ENCODE peak calls at places on chromosomes 6 and 20, in seven cellular contexts. Y, J, X, Z, E, H and K are unnamed samples.

GRCh38 chr6:116118608-116119007 is 7.3 kb downstream of the COL10A1 start:
- DNase-seq in J (peak), Y (no peak), X (no peak), Z (no peak), H (no peak), E (no peak), K (no peak)

GRCh38 chr20:24027229-24027628 is 38.6 kb upstream of the GGTLC1 start:
- DNase-seq in H (no peak), E (peak), X (no peak), J (no peak), Z (peak), Y (peak), K (no peak)

GRCh38 chr6:148140772-148141557 is 201.7 kb upstream of the SASH1 start:
- DNase-seq in X (no peak), E (no peak), J (peak), H (no peak), Y (no peak), Z (no peak), K (no peak)

GRCh38 chr6:167532410-167533294 is 207.8 kb downstream of the TTLL2 start:
- DNase-seq in J (no peak), Z (no peak), X (no peak), E (no peak), Y (no peak), H (no peak), K (no peak)

GRCh38 chr6:152769159-152769558 is 18.6 kb downstream of the VIP start:
- DNase-seq in E (no peak), H (no peak), X (no peak), Y (no peak), Z (no peak), J (no peak), K (no peak)

GRCh38 chr6:33199687-33200233 is 705 bp downstream of the RXRB start:
- DNase-seq in H (peak), Y (peak), X (no peak), Z (peak), E (no peak), J (peak), K (no peak)

GRCh38 chr6:168865-169455 is 123.3 kb upstream of the DUSP22 start:
- DNase-seq in Z (no peak), X (no peak), Y (no peak), E (no peak), H (no peak), J (peak), K (no peak)

GRCh38 chr20:38842558-38842981 is 37.1 kb downstream of the PPP1R16B start:
- DNase-seq in Z (peak), E (peak), Y (no peak), J (no peak), H (no peak), X (no peak), K (no peak)

GRCh38 chr6:149933036-149933435 is 8.8 kb upstream of the ULBP2 start:
- DNase-seq in Y (no peak), H (no peak), Z (no peak), E (peak), X (no peak), J (no peak), K (no peak)

GRCh38 chr6:39322306-39322850 is at the start of gene KCNK16:
- DNase-seq in H (no peak), Y (no peak), Z (no peak), X (no peak), J (no peak), E (no peak), K (no peak)

GRCh38 chr6:31065556-31065955 is 46.8 kb downstream of the C6orf15 start:
- DNase-seq in Z (no peak), E (no peak), J (no peak), H (no peak), Y (no peak), X (no peak), K (no peak)

GRCh38 chr6:13425971-13426931 is 61.1 kb downstream of the GFOD1 start:
- DNase-seq in H (no peak), Y (no peak), X (peak), Z (no peak), J (peak), E (no peak), K (no peak)

GRCh38 chr6:88428068-88428467 is 261.9 kb upstream of the CNR1 start:
- DNase-seq in J (no peak), X (no peak), Y (no peak), H (no peak), E (no peak), Z (no peak), K (no peak)

GRCh38 chr6:40353967-40354452 is 233.2 kb downstream of the LRFN2 start:
- DNase-seq in Y (no peak), X (no peak), J (no peak), H (no peak), E (no peak), Z (no peak), K (peak)

GRCh38 chr6:18584372-18584771 is 197.2 kb downstream of the RNF144B start:
- DNase-seq in Z (no peak), X (no peak), H (no peak), J (no peak), Y (no peak), E (no peak), K (no peak)

GRCh38 chr20:52859156-52859887 is 112.8 kb upstream of the TSHZ2 start:
- DNase-seq in Z (no peak), E (peak), X (no peak), Y (no peak), H (no peak), J (peak), K (no peak)

GRCh38 chr20:12321746-12322145 is 404.1 kb downstream of the BTBD3 start:
- DNase-seq in Y (no peak), X (no peak), J (no peak), E (no peak), Z (no peak), H (no peak), K (no peak)

DNA sequence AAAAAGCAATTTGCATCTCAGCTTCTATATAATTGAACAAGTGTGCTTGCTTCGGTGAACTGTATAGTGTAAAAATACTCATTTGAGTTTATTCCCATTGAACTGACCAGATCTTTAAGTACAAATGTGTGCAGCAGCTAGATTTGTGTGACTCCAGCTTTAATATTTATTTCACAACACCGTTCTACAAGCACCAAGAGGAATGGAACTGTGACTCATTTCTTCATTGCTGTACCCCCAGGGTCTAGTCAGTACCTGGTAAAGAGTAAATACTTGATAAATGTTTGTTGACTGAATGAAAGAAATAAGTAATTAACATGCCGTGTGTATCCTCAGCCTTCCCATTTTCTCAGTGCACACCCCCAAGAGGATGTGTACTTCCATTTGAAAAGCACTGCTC is 464.8 kb downstream of the CBLN4 start:
- DNase-seq in Z (no peak), H (no peak), J (no peak), Y (no peak), E (no peak), X (no peak), K (no peak)
- TF ChIP-seq CTCF in Z (no peak), H (no peak), J (no peak), Y (no peak), E (no peak), X (no peak), K (no peak)

DNA sequence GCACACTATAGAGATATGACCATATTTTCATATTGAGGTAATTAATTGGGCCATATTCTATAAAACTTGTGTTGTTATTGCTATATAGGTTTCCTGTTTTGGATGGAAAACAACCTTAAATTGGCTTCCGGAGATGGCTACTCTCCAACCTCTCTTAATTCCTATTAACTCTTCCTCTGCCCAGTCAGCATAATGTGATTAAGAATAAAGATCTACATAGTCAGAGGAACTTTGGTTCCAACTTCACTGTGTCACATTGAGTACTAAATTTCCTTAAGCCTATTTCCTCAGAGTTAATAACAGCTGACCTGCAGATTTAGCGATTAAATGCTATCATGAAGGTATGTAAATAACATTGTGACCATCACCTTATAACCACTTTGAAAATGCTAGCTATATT is 67.7 kb downstream of the PTPRK start:
- DNase-seq in H (no peak), E (no peak), X (no peak), Y (no peak), J (no peak), Z (no peak), K (no peak)
- TF ChIP-seq CTCF in H (no peak), E (no peak), X (no peak), Y (no peak), J (no peak), Z (no peak), K (no peak)

GRCh38 chr6:50608421-50608820 is 104.9 kb upstream of the TFAP2D start:
- DNase-seq in E (no peak), J (no peak), Y (no peak), X (no peak), H (no peak), Z (no peak), K (no peak)

DNA sequence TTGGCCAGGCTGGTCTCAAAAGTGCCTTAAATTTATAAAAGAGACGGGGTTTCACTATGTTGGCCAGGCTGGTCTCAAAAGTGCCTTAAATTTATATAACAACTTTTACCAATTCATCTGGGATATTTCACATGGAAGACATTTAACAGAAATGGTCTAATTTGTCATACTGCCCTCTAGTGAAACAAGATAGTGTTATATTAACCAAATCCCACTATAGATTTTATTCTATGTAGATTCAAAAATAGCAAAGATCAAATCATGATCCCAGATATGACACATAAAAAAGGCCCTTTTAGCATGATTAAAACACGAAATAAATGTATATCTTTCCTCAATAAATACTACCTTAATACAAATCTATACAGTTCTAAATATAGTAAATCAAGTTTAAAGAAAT is 102.8 kb upstream of the TFAP2D start:
- DNase-seq in X (no peak), J (no peak), H (no peak), Z (no peak), Y (no peak), E (no peak), K (no peak)
- TF ChIP-seq CTCF in X (no peak), J (no peak), H (no peak), Z (no peak), Y (no peak), E (no peak), K (peak)

DNA sequence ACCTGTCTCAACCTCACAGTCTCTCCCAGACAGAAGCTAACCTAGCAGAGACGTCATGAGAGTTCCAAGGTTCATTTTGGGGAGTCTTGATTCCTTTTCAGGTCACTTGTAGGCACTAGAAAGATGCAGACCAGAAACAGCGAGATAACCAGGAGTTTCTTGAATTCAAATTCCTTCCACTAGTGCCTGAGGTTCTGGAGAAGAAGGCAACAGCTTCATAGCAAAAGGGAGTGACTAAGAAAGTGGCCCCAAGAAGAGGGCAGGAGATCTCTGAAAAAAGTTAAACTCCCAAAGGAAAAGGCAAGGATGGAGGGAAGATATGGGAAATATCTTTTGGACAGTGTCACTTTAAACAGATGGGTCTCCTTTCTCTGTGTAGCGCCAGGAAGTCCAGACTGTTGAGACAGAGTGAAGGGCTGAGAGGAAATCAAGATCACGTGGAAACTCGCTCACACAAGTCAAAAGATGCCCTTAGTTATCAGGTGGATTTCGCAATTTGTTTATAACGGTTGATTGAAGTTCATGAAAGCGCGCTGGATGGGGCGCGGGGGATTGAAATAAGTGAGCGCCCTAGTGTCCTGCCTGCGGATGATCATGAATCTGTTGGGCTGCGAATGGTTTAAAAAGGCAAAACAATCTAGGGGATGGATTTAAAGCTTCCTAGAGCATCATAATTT is 4.8 kb upstream of the PRSS16 start:
- DNase-seq in Z (no peak), H (no peak), E (no peak), Y (no peak), X (no peak), J (no peak), K (no peak)
- TF ChIP-seq CTCF in Z (no peak), H (no peak), E (no peak), Y (no peak), X (no peak), J (no peak), K (no peak)

GRCh38 chr20:63183422-63184146 is 32.3 kb downstream of the YTHDF1 start:
- DNase-seq in H (no peak), Z (peak), E (peak), Y (no peak), X (no peak), J (no peak), K (peak)
- TF ChIP-seq CTCF in H (peak), Z (peak), E (peak), Y (peak), X (peak), J (peak), K (peak)